ENCODE peak calls at places on chromosome 9, in ten cellular contexts. One of them, this sample, is unnamed.

GRCh38 chr9:70406446-70406862 is 8.0 kb downstream of the KLF9 start:
- DNase-seq in HEK293T: no peak
- DNase-seq in activated T-cell treated with anti-CD3 and anti-CD28 coated beads, Interleukin-2, amount 50 U/mL, for 4 hours: no peak
- DNase-seq in stimulated activated CD4-positive, alpha-beta T cell treated with anti-CD3 and anti-CD28 coated beads, Interleukin-15, amount 100 ng/mL, for 48 hours: peak
- DNase-seq in ACHN: no peak
- DNase-seq in M059J: peak
- DNase-seq in adipocyte: no peak
- DNase-seq in dorsolateral prefrontal cortex: no peak
- DNase-seq in EL: peak
- DNase-seq in EH: peak
- DNase-seq in this sample: peak

GRCh38 chr9:138024131-138024530 is 146.5 kb downstream of the CACNA1B start:
- DNase-seq in HEK293T: peak
- DNase-seq in activated T-cell treated with anti-CD3 and anti-CD28 coated beads, Interleukin-2, amount 50 U/mL, for 4 hours: no peak
- DNase-seq in stimulated activated CD4-positive, alpha-beta T cell treated with anti-CD3 and anti-CD28 coated beads, Interleukin-15, amount 100 ng/mL, for 48 hours: no peak
- DNase-seq in ACHN: no peak
- DNase-seq in M059J: no peak
- DNase-seq in adipocyte: no peak
- DNase-seq in dorsolateral prefrontal cortex: peak
- DNase-seq in EL: no peak
- DNase-seq in EH: no peak
- DNase-seq in this sample: no peak

GRCh38 chr9:94787268-94787667 is 60.8 kb downstream of the AOPEP start:
- DNase-seq in HEK293T: no peak
- DNase-seq in activated T-cell treated with anti-CD3 and anti-CD28 coated beads, Interleukin-2, amount 50 U/mL, for 4 hours: no peak
- DNase-seq in stimulated activated CD4-positive, alpha-beta T cell treated with anti-CD3 and anti-CD28 coated beads, Interleukin-15, amount 100 ng/mL, for 48 hours: no peak
- DNase-seq in ACHN: no peak
- DNase-seq in M059J: no peak
- DNase-seq in adipocyte: no peak
- DNase-seq in dorsolateral prefrontal cortex: no peak
- DNase-seq in EL: no peak
- DNase-seq in EH: no peak
- DNase-seq in this sample: no peak

GRCh38 chr9:77013186-77013931 is 6.1 kb upstream of the FOXB2 start:
- DNase-seq in HEK293T: no peak
- DNase-seq in activated T-cell treated with anti-CD3 and anti-CD28 coated beads, Interleukin-2, amount 50 U/mL, for 4 hours: no peak
- DNase-seq in stimulated activated CD4-positive, alpha-beta T cell treated with anti-CD3 and anti-CD28 coated beads, Interleukin-15, amount 100 ng/mL, for 48 hours: no peak
- DNase-seq in ACHN: no peak
- DNase-seq in M059J: no peak
- DNase-seq in adipocyte: no peak
- DNase-seq in dorsolateral prefrontal cortex: no peak
- DNase-seq in EL: no peak
- DNase-seq in EH: no peak
- DNase-seq in this sample: no peak

GRCh38 chr9:124206391-124206790 is 51.4 kb upstream of the NEK6 start:
- DNase-seq in HEK293T: no peak
- DNase-seq in activated T-cell treated with anti-CD3 and anti-CD28 coated beads, Interleukin-2, amount 50 U/mL, for 4 hours: no peak
- DNase-seq in stimulated activated CD4-positive, alpha-beta T cell treated with anti-CD3 and anti-CD28 coated beads, Interleukin-15, amount 100 ng/mL, for 48 hours: no peak
- DNase-seq in ACHN: no peak
- DNase-seq in M059J: no peak
- DNase-seq in adipocyte: no peak
- DNase-seq in dorsolateral prefrontal cortex: no peak
- DNase-seq in EL: no peak
- DNase-seq in EH: no peak
- DNase-seq in this sample: no peak

GRCh38 chr9:135793221-135794056 is 91.5 kb downstream of the KCNT1 start:
- DNase-seq in HEK293T: no peak
- DNase-seq in activated T-cell treated with anti-CD3 and anti-CD28 coated beads, Interleukin-2, amount 50 U/mL, for 4 hours: no peak
- DNase-seq in stimulated activated CD4-positive, alpha-beta T cell treated with anti-CD3 and anti-CD28 coated beads, Interleukin-15, amount 100 ng/mL, for 48 hours: no peak
- DNase-seq in ACHN: no peak
- DNase-seq in M059J: no peak
- DNase-seq in adipocyte: no peak
- DNase-seq in dorsolateral prefrontal cortex: no peak
- DNase-seq in EL: no peak
- DNase-seq in EH: no peak
- DNase-seq in this sample: no peak

GRCh38 chr9:109779711-109780452 is at the start of gene PALM2AKAP2:
- DNase-seq in HEK293T: peak
- DNase-seq in activated T-cell treated with anti-CD3 and anti-CD28 coated beads, Interleukin-2, amount 50 U/mL, for 4 hours: no peak
- DNase-seq in stimulated activated CD4-positive, alpha-beta T cell treated with anti-CD3 and anti-CD28 coated beads, Interleukin-15, amount 100 ng/mL, for 48 hours: no peak
- DNase-seq in ACHN: peak
- DNase-seq in M059J: peak
- DNase-seq in adipocyte: peak
- DNase-seq in dorsolateral prefrontal cortex: peak
- DNase-seq in EL: peak
- DNase-seq in EH: peak
- DNase-seq in this sample: peak

GRCh38 chr9:126366366-126367011 is 39.9 kb downstream of the MVB12B start:
- DNase-seq in HEK293T: no peak
- DNase-seq in activated T-cell treated with anti-CD3 and anti-CD28 coated beads, Interleukin-2, amount 50 U/mL, for 4 hours: no peak
- DNase-seq in stimulated activated CD4-positive, alpha-beta T cell treated with anti-CD3 and anti-CD28 coated beads, Interleukin-15, amount 100 ng/mL, for 48 hours: no peak
- DNase-seq in ACHN: no peak
- DNase-seq in M059J: no peak
- DNase-seq in adipocyte: no peak
- DNase-seq in dorsolateral prefrontal cortex: peak
- DNase-seq in EL: no peak
- DNase-seq in EH: no peak
- DNase-seq in this sample: peak

GRCh38 chr9:95585824-95586223 is 69.1 kb upstream of the PTCH1 start:
- DNase-seq in HEK293T: no peak
- DNase-seq in activated T-cell treated with anti-CD3 and anti-CD28 coated beads, Interleukin-2, amount 50 U/mL, for 4 hours: no peak
- DNase-seq in stimulated activated CD4-positive, alpha-beta T cell treated with anti-CD3 and anti-CD28 coated beads, Interleukin-15, amount 100 ng/mL, for 48 hours: no peak
- DNase-seq in ACHN: no peak
- DNase-seq in M059J: no peak
- DNase-seq in adipocyte: no peak
- DNase-seq in dorsolateral prefrontal cortex: no peak
- DNase-seq in EL: no peak
- DNase-seq in EH: no peak
- DNase-seq in this sample: no peak

GRCh38 chr9:70923941-70924340 is 197.5 kb downstream of the TRPM3 start:
- DNase-seq in HEK293T: no peak
- DNase-seq in activated T-cell treated with anti-CD3 and anti-CD28 coated beads, Interleukin-2, amount 50 U/mL, for 4 hours: no peak
- DNase-seq in stimulated activated CD4-positive, alpha-beta T cell treated with anti-CD3 and anti-CD28 coated beads, Interleukin-15, amount 100 ng/mL, for 48 hours: no peak
- DNase-seq in ACHN: no peak
- DNase-seq in M059J: no peak
- DNase-seq in adipocyte: peak
- DNase-seq in dorsolateral prefrontal cortex: no peak
- DNase-seq in EL: peak
- DNase-seq in EH: peak
- DNase-seq in this sample: peak

GRCh38 chr9:121156263-121156731 is 45.4 kb downstream of the RAB14 start:
- DNase-seq in HEK293T: no peak
- DNase-seq in activated T-cell treated with anti-CD3 and anti-CD28 coated beads, Interleukin-2, amount 50 U/mL, for 4 hours: no peak
- DNase-seq in stimulated activated CD4-positive, alpha-beta T cell treated with anti-CD3 and anti-CD28 coated beads, Interleukin-15, amount 100 ng/mL, for 48 hours: no peak
- DNase-seq in ACHN: peak
- DNase-seq in M059J: peak
- DNase-seq in adipocyte: peak
- DNase-seq in dorsolateral prefrontal cortex: no peak
- DNase-seq in EL: peak
- DNase-seq in EH: peak
- DNase-seq in this sample: peak

GRCh38 chr9:121557581-121558422 is 58.2 kb upstream of the GGTA1 start:
- DNase-seq in HEK293T: peak
- DNase-seq in activated T-cell treated with anti-CD3 and anti-CD28 coated beads, Interleukin-2, amount 50 U/mL, for 4 hours: no peak
- DNase-seq in stimulated activated CD4-positive, alpha-beta T cell treated with anti-CD3 and anti-CD28 coated beads, Interleukin-15, amount 100 ng/mL, for 48 hours: no peak
- DNase-seq in ACHN: peak
- DNase-seq in M059J: peak
- DNase-seq in adipocyte: peak
- DNase-seq in dorsolateral prefrontal cortex: no peak
- DNase-seq in EL: peak
- DNase-seq in EH: peak
- DNase-seq in this sample: peak

GRCh38 chr9:83582026-83582425 is 40.9 kb upstream of the IDNK start:
- DNase-seq in HEK293T: no peak
- DNase-seq in activated T-cell treated with anti-CD3 and anti-CD28 coated beads, Interleukin-2, amount 50 U/mL, for 4 hours: no peak
- DNase-seq in stimulated activated CD4-positive, alpha-beta T cell treated with anti-CD3 and anti-CD28 coated beads, Interleukin-15, amount 100 ng/mL, for 48 hours: no peak
- DNase-seq in ACHN: no peak
- DNase-seq in M059J: peak
- DNase-seq in adipocyte: peak
- DNase-seq in dorsolateral prefrontal cortex: no peak
- DNase-seq in EL: peak
- DNase-seq in EH: peak
- DNase-seq in this sample: peak

GRCh38 chr9:76655121-76655531 is 109.1 kb upstream of the PCA3 start:
- DNase-seq in HEK293T: no peak
- DNase-seq in activated T-cell treated with anti-CD3 and anti-CD28 coated beads, Interleukin-2, amount 50 U/mL, for 4 hours: no peak
- DNase-seq in stimulated activated CD4-positive, alpha-beta T cell treated with anti-CD3 and anti-CD28 coated beads, Interleukin-15, amount 100 ng/mL, for 48 hours: no peak
- DNase-seq in ACHN: no peak
- DNase-seq in M059J: peak
- DNase-seq in adipocyte: no peak
- DNase-seq in dorsolateral prefrontal cortex: no peak
- DNase-seq in EL: peak
- DNase-seq in EH: no peak
- DNase-seq in this sample: peak

GRCh38 chr9:96884443-96884842 is 30.1 kb upstream of the ZNF782 start:
- DNase-seq in HEK293T: no peak
- DNase-seq in activated T-cell treated with anti-CD3 and anti-CD28 coated beads, Interleukin-2, amount 50 U/mL, for 4 hours: no peak
- DNase-seq in stimulated activated CD4-positive, alpha-beta T cell treated with anti-CD3 and anti-CD28 coated beads, Interleukin-15, amount 100 ng/mL, for 48 hours: no peak
- DNase-seq in ACHN: peak
- DNase-seq in M059J: peak
- DNase-seq in adipocyte: peak
- DNase-seq in dorsolateral prefrontal cortex: no peak
- DNase-seq in EL: peak
- DNase-seq in EH: peak
- DNase-seq in this sample: peak

GRCh38 chr9:122122903-122123632 is 30.0 kb upstream of the TTLL11 start:
- DNase-seq in HEK293T: peak
- DNase-seq in activated T-cell treated with anti-CD3 and anti-CD28 coated beads, Interleukin-2, amount 50 U/mL, for 4 hours: peak
- DNase-seq in stimulated activated CD4-positive, alpha-beta T cell treated with anti-CD3 and anti-CD28 coated beads, Interleukin-15, amount 100 ng/mL, for 48 hours: peak
- DNase-seq in ACHN: peak
- DNase-seq in M059J: peak
- DNase-seq in adipocyte: peak
- DNase-seq in dorsolateral prefrontal cortex: peak
- DNase-seq in EL: peak
- DNase-seq in EH: peak
- DNase-seq in this sample: peak

GRCh38 chr9:25935188-25935587 is 256.9 kb upstream of the TUSC1 start:
- DNase-seq in HEK293T: no peak
- DNase-seq in activated T-cell treated with anti-CD3 and anti-CD28 coated beads, Interleukin-2, amount 50 U/mL, for 4 hours: no peak
- DNase-seq in stimulated activated CD4-positive, alpha-beta T cell treated with anti-CD3 and anti-CD28 coated beads, Interleukin-15, amount 100 ng/mL, for 48 hours: no peak
- DNase-seq in ACHN: no peak
- DNase-seq in M059J: peak
- DNase-seq in adipocyte: no peak
- DNase-seq in dorsolateral prefrontal cortex: no peak
- DNase-seq in EL: peak
- DNase-seq in EH: peak
- DNase-seq in this sample: no peak

GRCh38 chr9:127629468-127630081 is 17.5 kb downstream of the STXBP1 start:
- DNase-seq in HEK293T: no peak
- DNase-seq in activated T-cell treated with anti-CD3 and anti-CD28 coated beads, Interleukin-2, amount 50 U/mL, for 4 hours: no peak
- DNase-seq in stimulated activated CD4-positive, alpha-beta T cell treated with anti-CD3 and anti-CD28 coated beads, Interleukin-15, amount 100 ng/mL, for 48 hours: no peak
- DNase-seq in ACHN: no peak
- DNase-seq in M059J: no peak
- DNase-seq in adipocyte: no peak
- DNase-seq in dorsolateral prefrontal cortex: no peak
- DNase-seq in EL: peak
- DNase-seq in EH: no peak
- DNase-seq in this sample: peak

GRCh38 chr9:133969681-133970580 is 22.2 kb downstream of the VAV2 start:
- DNase-seq in HEK293T: no peak
- DNase-seq in activated T-cell treated with anti-CD3 and anti-CD28 coated beads, Interleukin-2, amount 50 U/mL, for 4 hours: no peak
- DNase-seq in stimulated activated CD4-positive, alpha-beta T cell treated with anti-CD3 and anti-CD28 coated beads, Interleukin-15, amount 100 ng/mL, for 48 hours: no peak
- DNase-seq in ACHN: no peak
- DNase-seq in M059J: no peak
- DNase-seq in adipocyte: no peak
- DNase-seq in dorsolateral prefrontal cortex: no peak
- DNase-seq in EL: no peak
- DNase-seq in EH: no peak
- DNase-seq in this sample: no peak

GRCh38 chr9:87310827-87311564 is 186.7 kb upstream of the DAPK1 start:
- DNase-seq in HEK293T: no peak
- DNase-seq in activated T-cell treated with anti-CD3 and anti-CD28 coated beads, Interleukin-2, amount 50 U/mL, for 4 hours: no peak
- DNase-seq in stimulated activated CD4-positive, alpha-beta T cell treated with anti-CD3 and anti-CD28 coated beads, Interleukin-15, amount 100 ng/mL, for 48 hours: no peak
- DNase-seq in ACHN: no peak
- DNase-seq in M059J: peak
- DNase-seq in adipocyte: no peak
- DNase-seq in dorsolateral prefrontal cortex: no peak
- DNase-seq in EL: no peak
- DNase-seq in EH: peak
- DNase-seq in this sample: no peak

GRCh38 chr9:98362624-98363023 is 107.2 kb upstream of the TBC1D2 start:
- DNase-seq in HEK293T: peak
- DNase-seq in activated T-cell treated with anti-CD3 and anti-CD28 coated beads, Interleukin-2, amount 50 U/mL, for 4 hours: no peak
- DNase-seq in stimulated activated CD4-positive, alpha-beta T cell treated with anti-CD3 and anti-CD28 coated beads, Interleukin-15, amount 100 ng/mL, for 48 hours: no peak
- DNase-seq in ACHN: no peak
- DNase-seq in M059J: no peak
- DNase-seq in adipocyte: no peak
- DNase-seq in dorsolateral prefrontal cortex: no peak
- DNase-seq in EL: no peak
- DNase-seq in EH: no peak
- DNase-seq in this sample: no peak

GRCh38 chr9:83977196-83977595 is 2.8 kb downstream of the HNRNPK start:
- DNase-seq in HEK293T: no peak
- DNase-seq in activated T-cell treated with anti-CD3 and anti-CD28 coated beads, Interleukin-2, amount 50 U/mL, for 4 hours: no peak
- DNase-seq in stimulated activated CD4-positive, alpha-beta T cell treated with anti-CD3 and anti-CD28 coated beads, Interleukin-15, amount 100 ng/mL, for 48 hours: no peak
- DNase-seq in ACHN: no peak
- DNase-seq in M059J: no peak
- DNase-seq in adipocyte: no peak
- DNase-seq in dorsolateral prefrontal cortex: no peak
- DNase-seq in EL: no peak
- DNase-seq in EH: no peak
- DNase-seq in this sample: no peak

GRCh38 chr9:134537891-134538520 is 103.6 kb upstream of the COL5A1 start:
- DNase-seq in HEK293T: no peak
- DNase-seq in activated T-cell treated with anti-CD3 and anti-CD28 coated beads, Interleukin-2, amount 50 U/mL, for 4 hours: no peak
- DNase-seq in stimulated activated CD4-positive, alpha-beta T cell treated with anti-CD3 and anti-CD28 coated beads, Interleukin-15, amount 100 ng/mL, for 48 hours: no peak
- DNase-seq in ACHN: no peak
- DNase-seq in M059J: no peak
- DNase-seq in adipocyte: no peak
- DNase-seq in dorsolateral prefrontal cortex: no peak
- DNase-seq in EL: no peak
- DNase-seq in EH: no peak
- DNase-seq in this sample: peak

GRCh38 chr9:97722331-97722730 is 25.2 kb upstream of the XPA start:
- DNase-seq in HEK293T: no peak
- DNase-seq in activated T-cell treated with anti-CD3 and anti-CD28 coated beads, Interleukin-2, amount 50 U/mL, for 4 hours: no peak
- DNase-seq in stimulated activated CD4-positive, alpha-beta T cell treated with anti-CD3 and anti-CD28 coated beads, Interleukin-15, amount 100 ng/mL, for 48 hours: no peak
- DNase-seq in ACHN: no peak
- DNase-seq in M059J: no peak
- DNase-seq in adipocyte: no peak
- DNase-seq in dorsolateral prefrontal cortex: no peak
- DNase-seq in EL: no peak
- DNase-seq in EH: no peak
- DNase-seq in this sample: no peak

GRCh38 chr9:135960328-135961276 is 571 bp downstream of the UBAC1 start:
- DNase-seq in HEK293T: no peak
- DNase-seq in activated T-cell treated with anti-CD3 and anti-CD28 coated beads, Interleukin-2, amount 50 U/mL, for 4 hours: no peak
- DNase-seq in stimulated activated CD4-positive, alpha-beta T cell treated with anti-CD3 and anti-CD28 coated beads, Interleukin-15, amount 100 ng/mL, for 48 hours: no peak
- DNase-seq in ACHN: peak
- DNase-seq in M059J: peak
- DNase-seq in adipocyte: peak
- DNase-seq in dorsolateral prefrontal cortex: peak
- DNase-seq in EL: peak
- DNase-seq in EH: peak
- DNase-seq in this sample: peak

GRCh38 chr9:127987103-127987614 is 6.4 kb upstream of the EEIG1 start:
- DNase-seq in HEK293T: no peak
- DNase-seq in activated T-cell treated with anti-CD3 and anti-CD28 coated beads, Interleukin-2, amount 50 U/mL, for 4 hours: no peak
- DNase-seq in stimulated activated CD4-positive, alpha-beta T cell treated with anti-CD3 and anti-CD28 coated beads, Interleukin-15, amount 100 ng/mL, for 48 hours: no peak
- DNase-seq in ACHN: peak
- DNase-seq in M059J: peak
- DNase-seq in adipocyte: no peak
- DNase-seq in dorsolateral prefrontal cortex: no peak
- DNase-seq in EL: peak
- DNase-seq in EH: peak
- DNase-seq in this sample: peak

GRCh38 chr9:21251638-21252037 is 11.8 kb upstream of the IFNA14 start:
- DNase-seq in HEK293T: no peak
- DNase-seq in activated T-cell treated with anti-CD3 and anti-CD28 coated beads, Interleukin-2, amount 50 U/mL, for 4 hours: no peak
- DNase-seq in stimulated activated CD4-positive, alpha-beta T cell treated with anti-CD3 and anti-CD28 coated beads, Interleukin-15, amount 100 ng/mL, for 48 hours: no peak
- DNase-seq in ACHN: no peak
- DNase-seq in M059J: no peak
- DNase-seq in adipocyte: no peak
- DNase-seq in dorsolateral prefrontal cortex: no peak
- DNase-seq in EL: no peak
- DNase-seq in EH: no peak
- DNase-seq in this sample: no peak

GRCh38 chr9:94900222-94901018 is 173.9 kb downstream of the AOPEP start:
- DNase-seq in HEK293T: no peak
- DNase-seq in activated T-cell treated with anti-CD3 and anti-CD28 coated beads, Interleukin-2, amount 50 U/mL, for 4 hours: no peak
- DNase-seq in stimulated activated CD4-positive, alpha-beta T cell treated with anti-CD3 and anti-CD28 coated beads, Interleukin-15, amount 100 ng/mL, for 48 hours: no peak
- DNase-seq in ACHN: peak
- DNase-seq in M059J: peak
- DNase-seq in adipocyte: peak
- DNase-seq in dorsolateral prefrontal cortex: no peak
- DNase-seq in EL: peak
- DNase-seq in EH: peak
- DNase-seq in this sample: peak